ENCODE peak calls at places on chromosomes 7 and 10, in four cellular contexts. E is GM12878, Z is HepG2, J is K562. B is an unnamed sample.

GRCh38 chr7:66826649-66827048 is 86.1 kb downstream of the RABGEF1 start:
- DNase-seq in E (no peak), Z (no peak), J (no peak), B (no peak)

GRCh38 chr7:132255898-132256297 is 320.4 kb downstream of the PLXNA4 start:
- DNase-seq in E (no peak), Z (peak), J (no peak), B (no peak)

GRCh38 chr10:20768849-20769248 is 128.3 kb downstream of the NEBL start:
- DNase-seq in E (no peak), Z (no peak), J (no peak), B (no peak)

GRCh38 chr10:119693262-119693957 is 32.4 kb upstream of the INPP5F start:
- DNase-seq in E (no peak), Z (peak), J (no peak), B (no peak)

GRCh38 chr7:130322615-130323014 is 22.0 kb upstream of the CPA5 start:
- DNase-seq in E (no peak), Z (no peak), J (no peak), B (no peak)

GRCh38 chr7:69245646-69246045 is 352.6 kb upstream of the AUTS2 start:
- DNase-seq in E (no peak), Z (no peak), J (no peak), B (no peak)

GRCh38 chr10:14564268-14564744 is 210.4 kb downstream of the FAM107B start:
- DNase-seq in E (no peak), Z (no peak), J (no peak), B (no peak)

GRCh38 chr7:157426463-157427301 is 89.9 kb downstream of the DNAJB6 start:
- DNase-seq in E (no peak), Z (no peak), J (no peak), B (no peak)

GRCh38 chr10:21924511-21924910 is 79.0 kb downstream of the DNAJC1 start:
- DNase-seq in E (no peak), Z (no peak), J (no peak), B (no peak)

GRCh38 chr10:110637558-110638053 is 6.5 kb upstream of the RBM20 start:
- DNase-seq in E (no peak), Z (no peak), J (no peak), B (no peak)

GRCh38 chr10:110636572-110636931 is 7.6 kb upstream of the RBM20 start:
- DNase-seq in E (no peak), Z (no peak), J (no peak), B (no peak)

GRCh38 chr10:110638319-110638718 is 5.8 kb upstream of the RBM20 start:
- DNase-seq in E (no peak), Z (no peak), J (no peak), B (no peak)

GRCh38 chr10:110634527-110635209 is 9.5 kb upstream of the RBM20 start:
- DNase-seq in E (no peak), Z (no peak), J (no peak), B (no peak)

DNA sequence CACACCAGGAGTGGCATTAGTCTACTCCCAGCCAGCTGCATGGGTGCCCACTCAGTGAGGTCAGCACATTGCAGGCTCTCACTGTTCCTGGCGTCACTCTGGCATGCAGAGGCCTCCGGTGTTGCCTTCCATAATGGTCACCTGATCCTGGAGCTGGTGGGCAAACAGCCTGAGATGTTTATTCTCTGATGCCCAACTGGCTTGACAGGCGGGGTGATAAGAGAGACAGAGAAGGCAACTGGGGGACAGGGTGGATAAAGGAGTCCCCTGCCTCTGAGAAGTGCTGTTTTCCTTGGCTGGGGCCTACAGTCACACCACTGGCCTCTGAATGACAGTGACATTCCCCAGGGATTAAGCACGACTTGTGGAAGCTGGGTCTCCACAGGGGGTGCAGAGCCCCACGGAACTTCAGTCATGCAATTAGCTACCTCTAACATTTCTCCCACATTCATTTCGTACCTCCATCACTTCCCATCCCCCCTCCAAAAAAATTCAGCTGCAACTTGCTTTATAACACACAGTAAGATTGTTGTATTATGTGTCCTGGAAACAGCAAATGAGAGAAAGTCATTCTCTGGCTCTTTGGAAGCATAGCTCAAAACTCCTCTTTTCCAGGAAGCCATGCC is 7.1 kb upstream of the RBM20 start:
- DNase-seq in E (no peak), Z (peak), J (no peak), B (no peak)
- TF ChIP-seq NR2C2 in E (no peak), Z (no peak), J (no peak), B (no peak)

GRCh38 chr7:55147101-55147500 is 128.3 kb downstream of the EGFR start:
- DNase-seq in E (no peak), Z (no peak), J (no peak), B (no peak)
- TF ChIP-seq ESRRA in E (no peak), Z (no peak), J (no peak), B (no peak)

DNA sequence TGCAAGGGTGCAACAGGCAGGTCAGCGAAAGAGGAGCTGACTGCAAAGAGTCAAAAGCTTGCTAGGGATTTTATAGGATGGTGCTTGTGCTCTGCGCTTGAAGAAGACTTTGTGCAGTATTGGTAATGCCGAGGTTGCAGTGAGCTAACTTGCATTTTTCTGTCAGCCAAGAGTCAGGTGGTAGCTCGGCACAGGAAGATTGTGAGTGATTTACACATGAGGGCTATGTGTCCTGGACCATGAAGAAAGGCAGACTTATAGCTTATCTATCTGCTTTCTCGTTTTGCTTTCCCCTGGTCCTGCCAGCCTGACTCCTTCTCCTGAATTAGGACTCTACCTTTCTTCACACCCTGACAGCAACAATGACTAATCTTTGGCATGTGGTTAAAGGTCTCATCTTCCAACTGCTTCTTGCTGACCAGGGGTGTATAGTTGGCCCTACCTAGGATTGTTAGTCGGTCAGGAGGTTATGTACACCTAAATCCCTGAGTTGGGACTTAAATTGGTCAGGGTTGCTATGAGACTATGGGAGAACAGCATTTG is 4.1 kb upstream of the SYPL1 start:
- DNase-seq in E (no peak), Z (no peak), J (no peak), B (no peak)
- TF ChIP-seq ETV6 in E (no peak), Z (no peak), J (no peak), B (no peak)

GRCh38 chr7:13639416-13639815 is 350.1 kb downstream of the ETV1 start:
- DNase-seq in E (no peak), Z (no peak), J (no peak), B (no peak)

GRCh38 chr7:13641699-13642098 is 347.8 kb downstream of the ETV1 start:
- DNase-seq in E (no peak), Z (no peak), J (no peak), B (no peak)
- TF ChIP-seq NR2C2 in E (no peak), Z (no peak), J (no peak), B (no peak)

DNA sequence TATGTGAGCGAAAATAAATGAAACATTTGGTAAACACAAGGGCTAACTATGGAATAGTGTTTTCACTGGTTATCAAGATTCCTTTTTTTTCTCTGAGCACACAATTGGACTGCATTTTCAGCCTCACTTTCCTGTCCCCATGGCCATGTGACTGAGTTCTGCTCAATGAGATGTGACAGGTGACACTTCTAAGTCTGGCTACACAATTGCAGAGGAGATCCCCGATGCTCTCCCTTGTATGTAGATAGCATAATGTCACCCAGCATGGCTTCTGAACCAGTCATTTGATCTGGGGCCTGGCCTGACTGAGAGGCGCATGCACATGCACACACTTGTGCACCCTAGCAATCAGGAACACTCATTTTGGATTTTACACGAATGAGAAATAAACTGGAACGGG is 581.8 kb downstream of the GRID1 start:
- DNase-seq in E (no peak), Z (no peak), J (no peak), B (no peak)
- TF ChIP-seq ESRRA in E (no peak), Z (no peak), J (no peak), B (no peak)

DNA sequence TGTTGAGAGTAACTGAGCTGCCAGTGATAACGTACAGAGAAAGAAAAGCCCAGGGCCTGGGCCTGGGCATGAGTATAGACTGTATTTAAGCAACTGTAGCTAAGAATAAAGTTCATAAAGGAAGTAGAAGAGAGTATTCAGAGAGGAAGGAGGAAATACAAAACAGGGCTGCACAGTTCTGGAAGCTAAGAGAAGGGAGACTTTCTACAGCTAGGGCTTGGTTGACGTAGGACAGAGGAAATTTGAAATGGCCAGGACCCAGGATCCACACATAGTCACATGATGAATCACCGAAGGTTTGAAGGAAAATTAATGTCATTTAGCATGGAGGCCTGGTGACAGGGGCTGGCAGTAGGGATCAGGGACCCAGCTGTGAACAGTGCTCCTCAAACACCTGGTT is 66.7 kb downstream of the ARL4A start:
- DNase-seq in E (no peak), Z (no peak), J (no peak), B (no peak)
- TF ChIP-seq ETV6 in E (no peak), Z (no peak), J (no peak), B (no peak)

B was measured in WTC11.